ENCODE peak calls at places on chromosome 7, in four cellular contexts. O, D, N and M are unnamed samples.

GRCh38 chr7:18866359-18867036 is 250.9 kb downstream of the TWIST1 start:
- DNase-seq in O (peak; percentile 19), D (peak; percentile 54), N (no peak), M (peak; percentile 96)

GRCh38 chr7:81638216-81638615 is 131.6 kb downstream of the HGF start:
- DNase-seq in O (no peak), D (no peak), N (no peak), M (peak; percentile 24)

GRCh38 chr7:131076711-131077170 is 250.9 kb upstream of the MKLN1 start:
- DNase-seq in O (no peak), D (peak; percentile 54), N (no peak), M (no peak)

GRCh38 chr7:117715784-117716445 is 157.3 kb downstream of the CTTNBP2 start:
- DNase-seq in O (no peak), D (peak; percentile 78), N (peak; percentile 64), M (peak; percentile 64)

GRCh38 chr7:128262273-128263028 is 21.4 kb downstream of the LEP start:
- DNase-seq in O (no peak), D (no peak), N (no peak), M (no peak)

GRCh38 chr7:151009340-151010001 is 14.8 kb downstream of the ATG9B start:
- DNase-seq in O (no peak), D (no peak), N (no peak), M (no peak)

GRCh38 chr7:1542329-1542728 is 11.8 kb downstream of the MAFK start:
- DNase-seq in O (no peak), D (no peak), N (no peak), M (no peak)

GRCh38 chr7:70599446-70600190 is 532.3 kb upstream of the GALNT17 start:
- DNase-seq in O (no peak), D (no peak), N (no peak), M (no peak)

GRCh38 chr7:148501707-148502139 is 88.8 kb upstream of the C7orf33 start:
- DNase-seq in O (peak; percentile 69), D (peak; percentile 54), N (peak; percentile 58), M (no peak)

GRCh38 chr7:99694201-99694911 is 14.6 kb upstream of the CYP3A5 start:
- DNase-seq in O (no peak), D (peak; percentile 62), N (no peak), M (no peak)

GRCh38 chr7:106071999-106072714 is 40.0 kb downstream of the SYPL1 start:
- DNase-seq in O (no peak), D (peak; percentile 48), N (no peak), M (peak; percentile 96)

GRCh38 chr7:157602156-157602555 is 265.4 kb downstream of the DNAJB6 start:
- DNase-seq in O (no peak), D (no peak), N (no peak), M (no peak)

GRCh38 chr7:148395990-148396716 is 194.4 kb upstream of the C7orf33 start:
- DNase-seq in O (no peak), D (no peak), N (no peak), M (no peak)

GRCh38 chr7:138919256-138919655 is 61.9 kb downstream of the KIAA1549 start:
- DNase-seq in O (no peak), D (no peak), N (no peak), M (no peak)

GRCh38 chr7:76260171-76260703 is 42.2 kb upstream of the HSPB1 start:
- DNase-seq in O (no peak), D (peak; percentile 62), N (peak; percentile 97), M (no peak)

GRCh38 chr7:116075351-116076145 is 45.0 kb upstream of the TFEC start:
- DNase-seq in O (no peak), D (no peak), N (no peak), M (no peak)

GRCh38 chr7:159318682-159319351 is 174.2 kb upstream of the VIPR2 start:
- DNase-seq in O (no peak), D (no peak), N (no peak), M (no peak)

GRCh38 chr7:47669178-47669878 is 87.4 kb upstream of the TNS3 start:
- DNase-seq in O (peak; percentile 90), D (peak; percentile 77), N (no peak), M (no peak)

GRCh38 chr7:121202834-121203233 is 126.0 kb upstream of the WNT16 start:
- DNase-seq in O (no peak), D (no peak), N (peak; percentile 4), M (no peak)

GRCh38 chr7:131502810-131503545 is 53.5 kb downstream of the PODXL start:
- DNase-seq in O (no peak), D (peak; percentile 76), N (no peak), M (no peak)

GRCh38 chr7:936131-937054 is 18.1 kb downstream of the ADAP1 start:
- DNase-seq in O (peak; percentile 92), D (peak; percentile 8), N (no peak), M (no peak)

GRCh38 chr7:17422966-17423365 is 124.5 kb downstream of the AHR start:
- DNase-seq in O (no peak), D (no peak), N (no peak), M (no peak)

GRCh38 chr7:151814400-151814914 is 62.5 kb downstream of the PRKAG2 start:
- DNase-seq in O (no peak), D (no peak), N (peak; percentile 63), M (no peak)

GRCh38 chr7:140551334-140552239 is 72.3 kb upstream of the MKRN1 start:
- DNase-seq in O (no peak), D (no peak), N (no peak), M (no peak)

GRCh38 chr7:12434012-12434642 is 30.5 kb upstream of the VWDE start:
- DNase-seq in O (no peak), D (no peak), N (no peak), M (peak; percentile 6)

GRCh38 chr7:25835191-25835590 is 316.8 kb upstream of the NFE2L3 start:
- DNase-seq in O (no peak), D (no peak), N (no peak), M (no peak)

GRCh38 chr7:74453321-74454011 is at the start of gene GTF2IRD1:
- DNase-seq in O (no peak), D (peak; percentile 90), N (peak; percentile 91), M (peak; percentile 58)

GRCh38 chr7:5425507-5426225 is 2.0 kb upstream of the TNRC18 start:
- DNase-seq in O (no peak), D (peak; percentile 88), N (peak; percentile 89), M (peak; percentile 89)

GRCh38 chr7:66739477-66739876 is 1.1 kb upstream of the RABGEF1 start:
- DNase-seq in O (no peak), D (no peak), N (no peak), M (no peak)

GRCh38 chr7:141045126-141045841 is 28.6 kb upstream of the TMEM178B start:
- DNase-seq in O (no peak), D (no peak), N (no peak), M (no peak)

GRCh38 chr7:14908697-14909096 is 6.1 kb upstream of the DGKB start:
- DNase-seq in O (no peak), D (no peak), N (no peak), M (no peak)

GRCh38 chr7:85682819-85683218 is 496.0 kb upstream of the SEMA3D start:
- DNase-seq in O (no peak), D (no peak), N (no peak), M (peak; percentile 29)

GRCh38 chr7:65390588-65390987 is 16.9 kb downstream of the ZNF92 start:
- DNase-seq in O (peak; percentile 65), D (peak; percentile 49), N (no peak), M (no peak)

GRCh38 chr7:136000288-136000913 is 23.2 kb upstream of the MTPN start:
- DNase-seq in O (no peak), D (peak; percentile 53), N (no peak), M (no peak)

GRCh38 chr7:39621261-39621660 is 2.1 kb upstream of the RALA start:
- DNase-seq in O (no peak), D (no peak), N (no peak), M (no peak)

DNA sequence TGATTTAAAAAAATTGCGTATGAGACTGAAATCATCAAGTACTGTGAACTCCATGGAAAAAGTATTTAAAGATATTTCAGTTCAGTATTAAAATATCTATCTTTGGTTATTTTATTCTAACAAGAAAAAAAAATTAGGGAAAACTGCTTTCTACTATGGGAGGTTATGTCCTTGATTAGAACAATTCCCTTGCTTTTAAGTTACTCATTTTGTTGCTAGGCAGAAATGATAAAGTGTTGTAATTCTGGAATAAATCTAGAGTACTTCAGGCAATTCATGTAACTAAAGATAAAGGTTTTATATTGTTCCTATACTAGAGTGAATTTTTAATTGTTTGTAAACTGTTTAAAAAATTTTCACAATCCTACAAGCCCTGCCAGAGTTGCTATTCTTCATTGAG is 92.0 kb downstream of the BBS9 start:
- DNase-seq in O (no peak), D (no peak), N (no peak), M (no peak)
- TF ChIP-seq EZH2 in O (no peak), D (no peak), N (no peak), M (no peak)

DNA sequence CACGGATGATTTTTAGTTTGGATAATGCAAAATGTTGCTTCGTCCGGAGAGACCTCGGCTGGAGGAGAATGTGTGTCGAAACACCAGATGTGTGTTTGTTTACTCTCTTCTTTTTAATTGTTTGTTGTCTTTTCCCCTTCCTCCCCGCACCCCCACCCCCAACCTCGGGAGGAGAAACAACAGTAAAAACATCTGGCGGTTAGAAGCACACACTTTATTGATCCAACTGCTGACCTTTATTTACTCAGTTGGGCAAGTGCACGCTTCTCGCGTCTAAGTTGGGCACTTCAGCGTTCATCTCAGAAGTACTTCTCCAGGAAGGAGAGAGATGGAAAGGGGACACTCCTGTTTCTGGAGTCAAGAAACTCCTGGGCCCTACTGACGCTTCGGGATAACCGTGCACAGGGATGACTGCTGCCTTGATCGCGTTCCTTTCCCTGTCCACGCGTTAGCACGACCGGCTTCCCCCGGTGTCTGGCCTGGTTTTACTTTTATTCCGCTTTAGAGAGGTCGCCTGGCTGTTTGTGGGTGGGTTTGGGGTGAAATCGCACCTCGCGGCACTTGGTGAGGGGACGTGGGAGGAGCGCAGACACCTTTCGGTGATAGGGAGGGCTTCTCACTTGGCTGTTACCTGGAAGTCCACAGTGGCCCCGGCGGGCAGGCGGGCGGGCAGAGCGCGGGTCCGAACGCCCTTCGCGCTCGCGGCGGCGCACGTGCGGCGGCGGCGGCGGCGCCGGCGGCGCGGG is 168.3 kb upstream of the PPP1R3A start:
- DNase-seq in O (no peak), D (peak; percentile 39), N (peak; percentile 41), M (peak; percentile 27)
- TF ChIP-seq EZH2 in O (no peak), D (no peak), N (peak; percentile 86), M (no peak)

DNA sequence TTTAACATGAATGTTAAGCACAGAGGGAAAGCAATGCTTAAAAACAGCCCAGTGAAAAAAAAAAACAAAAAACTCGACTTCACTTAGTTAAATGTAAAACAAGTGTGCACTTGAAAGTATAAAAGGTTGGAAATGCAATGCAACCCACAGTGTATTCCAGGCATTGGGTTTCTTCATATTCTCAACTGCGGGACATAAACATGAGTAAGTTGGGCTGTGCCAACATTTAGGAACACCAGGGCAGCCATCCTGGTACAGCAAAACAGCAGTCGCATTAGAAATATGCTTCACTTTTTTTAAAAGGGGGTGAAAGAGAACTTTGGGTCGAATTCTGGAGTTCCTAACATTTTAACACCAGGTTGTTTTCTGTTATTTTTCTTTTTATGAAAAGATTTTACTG is 937 bp downstream of the STEAP1 start:
- DNase-seq in O (no peak), D (no peak), N (no peak), M (peak; percentile 22)
- TF ChIP-seq EZH2 in O (no peak), D (no peak), N (no peak), M (no peak)

GRCh38 chr7:27244488-27245123 is 2.0 kb downstream of the EVX1 start:
- DNase-seq in O (no peak), D (no peak), N (no peak), M (no peak)

GRCh38 chr7:27242580-27243339 is at the start of gene EVX1:
- DNase-seq in O (no peak), D (no peak), N (peak; percentile 72), M (no peak)

GRCh38 chr7:27242046-27242579 is 489 bp upstream of the EVX1 start:
- DNase-seq in O (no peak), D (no peak), N (peak; percentile 24), M (no peak)

GRCh38 chr7:27245124-27245797 is 2.7 kb downstream of the EVX1 start:
- DNase-seq in O (no peak), D (no peak), N (peak; percentile 49), M (no peak)

GRCh38 chr7:27243340-27244163 is 950 bp downstream of the EVX1 start:
- DNase-seq in O (no peak), D (no peak), N (peak; percentile 41), M (no peak)
- TF ChIP-seq EZH2 in O (no peak), D (peak; percentile 72), N (peak; percentile 95), M (peak; percentile 12)